ENCODE peak calls at places on chromosome 21, in ten cellular contexts. Y is ELF-1; A is osteocyte; D is T-helper 1 cell; Q is NCI-H1092 treated with DMSO at 0.1 percent for 48 hours; W is NCI-H1105 treated with DMSO at 0.1 percent for 48 hours; S is dorsolateral prefrontal cortex; T is HT1080; O is CD4-positive, CD25-positive, alpha-beta regulatory T cell; C is NCI-H446 treated with DMSO at 0.1 percent for 48 hours. N is an unnamed sample.

GRCh38 chr21:35046880-35047229 is 2.2 kb downstream of the RUNX1 start:
- DNase-seq in O (peak; percentile 21), A (no peak), D (no peak), Q (no peak), C (no peak), S (no peak), Y (peak; percentile 40), W (no peak), T (no peak), N (no peak)

GRCh38 chr21:44801468-44802395 is at the start of gene UBE2G2:
- DNase-seq in C (peak; percentile 59), A (peak; percentile 96), Y (peak; percentile 81), O (peak; percentile 87), D (peak; percentile 80), Q (peak; percentile 84), W (peak; percentile 77), T (peak; percentile 74), S (peak; percentile 93), N (peak; percentile 93)

GRCh38 chr21:32520885-32521735 is 64.2 kb downstream of the TCP10L start:
- DNase-seq in W (peak; percentile 55), T (peak; percentile 86), O (no peak), S (peak; percentile 52), C (peak; percentile 87), Y (peak; percentile 62), D (no peak), A (no peak), Q (peak; percentile 1), N (no peak)

GRCh38 chr21:29938968-29939858 is 583 bp downstream of the GRIK1 start:
- DNase-seq in S (peak; percentile 48), Q (peak; percentile 49), C (no peak), A (no peak), T (no peak), W (no peak), D (no peak), O (no peak), Y (no peak), N (no peak)

GRCh38 chr21:28669331-28669730 is 323.3 kb downstream of the LTN1 start:
- DNase-seq in Y (no peak), S (no peak), W (no peak), C (no peak), Q (no peak), T (no peak), D (no peak), O (no peak), A (no peak), N (no peak)

GRCh38 chr21:35909456-35910178 is 150.7 kb downstream of the SETD4 start:
- DNase-seq in C (no peak), S (no peak), Q (no peak), T (no peak), A (no peak), Y (no peak), D (no peak), O (no peak), W (no peak), N (no peak)

GRCh38 chr21:15298306-15298705 is 233.5 kb upstream of the NRIP1 start:
- DNase-seq in O (no peak), C (no peak), D (no peak), Y (no peak), A (no peak), Q (no peak), S (no peak), T (no peak), W (no peak), N (no peak)

GRCh38 chr21:31892686-31893085 is 19.9 kb downstream of the HUNK start:
- DNase-seq in Y (peak; percentile 74), A (no peak), T (no peak), O (no peak), Q (no peak), S (no peak), W (no peak), D (no peak), C (no peak), N (no peak)

GRCh38 chr21:45831991-45832740 is 149.4 kb upstream of the COL6A1 start:
- DNase-seq in C (no peak), S (no peak), Q (no peak), D (no peak), T (no peak), A (peak; percentile 64), O (no peak), W (no peak), Y (peak; percentile 63), N (no peak)

GRCh38 chr21:34844033-34844923 is 175.5 kb downstream of the CLIC6 start:
- DNase-seq in S (no peak), D (no peak), O (no peak), Y (peak; percentile 34), T (no peak), W (no peak), C (no peak), A (no peak), Q (no peak), N (no peak)

GRCh38 chr21:35840197-35840799 is 220.0 kb downstream of the SETD4 start:
- DNase-seq in O (peak; percentile 79), A (no peak), C (peak; percentile 7), S (no peak), D (peak; percentile 23), Y (no peak), W (peak; percentile 76), Q (peak; percentile 84), T (peak; percentile 45), N (peak; percentile 65)

N was measured in RPMI8226.